ENCODE peak calls at places on chromosomes 4 and X, in ten cellular contexts. L, Y, J, M, U, D, H, I, C and G are unnamed samples.

GRCh38 chr4:130053723-130054122 is 957.8 kb downstream of the C4orf33 start:
- ATAC-seq in U (no peak), D (no peak), C (no peak), L (no peak), Y (no peak), J (no peak), H (no peak), M (no peak), I (no peak), G (no peak)

GRCh38 chr4:184849184-184849583 is 23.4 kb upstream of the ACSL1 start:
- ATAC-seq in M (peak), D (no peak), L (no peak), I (no peak), C (no peak), U (peak), Y (no peak), H (peak), J (no peak), G (peak)

GRCh38 chr4:125572601-125573000 is 257.8 kb downstream of the FAT4 start:
- ATAC-seq in U (no peak), M (no peak), I (no peak), L (no peak), Y (no peak), C (no peak), D (no peak), H (no peak), J (no peak), G (no peak)

GRCh38 chr4:186557486-186557885 is 2.1 kb upstream of the MTNR1A start:
- ATAC-seq in H (no peak), C (no peak), U (no peak), D (no peak), L (no peak), J (no peak), I (no peak), M (no peak), Y (no peak), G (no peak)

GRCh38 chr4:184806246-184806550 is 19.6 kb downstream of the ACSL1 start:
- ATAC-seq in Y (no peak), H (no peak), I (no peak), L (no peak), U (no peak), C (no peak), J (no peak), D (no peak), M (no peak), G (no peak)

GRCh38 chrX:40996886-40997530 is 88.2 kb upstream of the USP9X start:
- ATAC-seq in I (peak), D (peak), U (peak), J (peak), C (no peak), Y (no peak), L (no peak), M (peak), H (peak), G (peak)

GRCh38 chr4:6783111-6783981 is 819 bp downstream of the KIAA0232 start:
- ATAC-seq in U (peak), M (peak), J (peak), L (peak), I (peak), D (peak), Y (peak), C (peak), H (peak), G (peak)

GRCh38 chr4:78083035-78083434 is 25.9 kb downstream of the FRAS1 start:
- ATAC-seq in D (no peak), M (no peak), C (no peak), I (no peak), J (no peak), U (no peak), H (no peak), Y (no peak), L (no peak), G (no peak)

GRCh38 chr4:175435437-175435836 is 376.6 kb downstream of the GPM6A start:
- ATAC-seq in I (no peak), L (no peak), D (no peak), M (no peak), U (no peak), J (no peak), C (no peak), Y (no peak), H (no peak), G (no peak)

GRCh38 chr4:37470243-37470642 is 215.9 kb downstream of the RELL1 start:
- ATAC-seq in J (no peak), I (no peak), Y (no peak), D (no peak), L (no peak), M (no peak), C (no peak), U (no peak), H (no peak), G (no peak)

GRCh38 chr4:85937507-85937906 is 422.3 kb downstream of the MAPK10 start:
- ATAC-seq in D (no peak), H (no peak), Y (no peak), C (no peak), I (no peak), M (no peak), J (no peak), L (no peak), U (no peak), G (no peak)

GRCh38 chr4:128162434-128162833 is 101.3 kb downstream of the LARP1B start:
- ATAC-seq in J (no peak), Y (no peak), H (no peak), C (no peak), L (no peak), M (no peak), U (no peak), I (no peak), D (no peak), G (no peak)

GRCh38 chr4:7540216-7540615 is 105.5 kb upstream of the PSAPL1 start:
- ATAC-seq in Y (no peak), J (no peak), C (peak), M (no peak), L (no peak), U (no peak), D (no peak), I (no peak), H (no peak), G (no peak)

GRCh38 chr4:79603681-79604080 is 195.7 kb upstream of the GK2 start:
- ATAC-seq in L (peak), C (no peak), U (peak), J (no peak), H (peak), Y (no peak), M (peak), D (no peak), I (no peak), G (peak)